ENCODE peak calls at places on chromosomes 5 and 9, in eight cellular contexts. One of them, this sample, is unnamed. For H3K9me3, the result is how much of the 10 kb centered on the place peaks cover.

GRCh38 chr5:115599502-115599901 is 2.8 kb downstream of the TICAM2 start:
- DNase-seq in heart right ventricle: no peak
- DNase-seq in heart left ventricle: no peak
- DNase-seq in uterus: no peak
- DNase-seq in lung: no peak
- DNase-seq in mucosa of descending colon: no peak
- DNase-seq in cardiac muscle cell: no peak
- DNase-seq in HCT116: no peak
- DNase-seq in this sample: no peak

GRCh38 chr9:97986466-97986865 is 3.3 kb downstream of the ANP32B start:
- DNase-seq in heart right ventricle: no peak
- DNase-seq in heart left ventricle: no peak
- DNase-seq in uterus: no peak
- DNase-seq in lung: no peak
- DNase-seq in mucosa of descending colon: no peak
- DNase-seq in cardiac muscle cell: no peak
- DNase-seq in HCT116: no peak
- DNase-seq in this sample: peak

GRCh38 chr9:128136816-128137793 is 9.6 kb upstream of the PTGES2 start:
- DNase-seq in heart right ventricle: no peak
- DNase-seq in heart left ventricle: no peak
- DNase-seq in uterus: no peak
- DNase-seq in lung: no peak
- DNase-seq in mucosa of descending colon: peak
- DNase-seq in cardiac muscle cell: no peak
- DNase-seq in HCT116: no peak
- DNase-seq in this sample: peak

GRCh38 chr9:136244116-136244775 is 1.4 kb downstream of the QSOX2 start:
- DNase-seq in heart right ventricle: no peak
- DNase-seq in heart left ventricle: no peak
- DNase-seq in uterus: no peak
- DNase-seq in lung: no peak
- DNase-seq in mucosa of descending colon: no peak
- DNase-seq in cardiac muscle cell: no peak
- DNase-seq in HCT116: no peak
- DNase-seq in this sample: no peak

GRCh38 chr9:15724006-15724405 is 171.2 kb downstream of the CCDC171 start:
- DNase-seq in heart right ventricle: no peak
- DNase-seq in heart left ventricle: no peak
- DNase-seq in uterus: no peak
- DNase-seq in lung: no peak
- DNase-seq in mucosa of descending colon: no peak
- DNase-seq in cardiac muscle cell: no peak
- DNase-seq in HCT116: no peak
- DNase-seq in this sample: no peak

GRCh38 chr5:107282061-107282460 is 388.7 kb downstream of the EFNA5 start:
- DNase-seq in heart right ventricle: no peak
- DNase-seq in heart left ventricle: no peak
- DNase-seq in uterus: no peak
- DNase-seq in lung: no peak
- DNase-seq in mucosa of descending colon: no peak
- DNase-seq in cardiac muscle cell: no peak
- DNase-seq in HCT116: no peak
- DNase-seq in this sample: no peak

GRCh38 chr9:70411141-70411929 is 3.1 kb downstream of the KLF9 start:
- DNase-seq in heart right ventricle: peak
- DNase-seq in heart left ventricle: peak
- DNase-seq in uterus: peak
- DNase-seq in lung: peak
- DNase-seq in mucosa of descending colon: peak
- DNase-seq in cardiac muscle cell: peak
- DNase-seq in HCT116: no peak
- DNase-seq in this sample: peak

GRCh38 chr9:72524820-72525539 is 3.6 kb downstream of the TMC1 start:
- DNase-seq in heart right ventricle: peak
- DNase-seq in heart left ventricle: peak
- DNase-seq in uterus: peak
- DNase-seq in lung: no peak
- DNase-seq in mucosa of descending colon: no peak
- DNase-seq in cardiac muscle cell: no peak
- DNase-seq in HCT116: peak
- DNase-seq in this sample: peak

GRCh38 chr9:17063535-17064135 is 71.2 kb upstream of the CNTLN start:
- DNase-seq in heart right ventricle: no peak
- DNase-seq in heart left ventricle: no peak
- DNase-seq in uterus: no peak
- DNase-seq in lung: no peak
- DNase-seq in mucosa of descending colon: no peak
- DNase-seq in cardiac muscle cell: peak
- DNase-seq in HCT116: peak
- DNase-seq in this sample: peak

GRCh38 chr5:179217356-179217755 is 127.9 kb downstream of the ADAMTS2 start:
- DNase-seq in heart right ventricle: no peak
- DNase-seq in heart left ventricle: no peak
- DNase-seq in uterus: no peak
- DNase-seq in lung: no peak
- DNase-seq in mucosa of descending colon: no peak
- DNase-seq in cardiac muscle cell: no peak
- DNase-seq in HCT116: no peak
- DNase-seq in this sample: no peak

GRCh38 chr9:72539824-72540347 is 18.5 kb downstream of the TMC1 start:
- DNase-seq in heart right ventricle: no peak
- DNase-seq in heart left ventricle: no peak
- DNase-seq in uterus: no peak
- DNase-seq in lung: no peak
- DNase-seq in mucosa of descending colon: no peak
- DNase-seq in cardiac muscle cell: no peak
- DNase-seq in HCT116: no peak
- DNase-seq in this sample: peak

GRCh38 chr5:133344266-133344665 is 268.1 kb downstream of the FSTL4 start:
- DNase-seq in heart right ventricle: no peak
- DNase-seq in heart left ventricle: no peak
- DNase-seq in uterus: no peak
- DNase-seq in lung: no peak
- DNase-seq in mucosa of descending colon: no peak
- DNase-seq in cardiac muscle cell: no peak
- DNase-seq in HCT116: no peak
- DNase-seq in this sample: peak
- TF ChIP-seq CTCF in heart right ventricle: no peak
- TF ChIP-seq CTCF in heart left ventricle: no peak
- TF ChIP-seq CTCF in uterus: no peak
- TF ChIP-seq CTCF in lung: no peak
- TF ChIP-seq CTCF in mucosa of descending colon: no peak
- TF ChIP-seq CTCF in cardiac muscle cell: no peak
- TF ChIP-seq CTCF in HCT116: no peak
- TF ChIP-seq CTCF in this sample: no peak

GRCh38 chr5:86665984-86666760 is 48.4 kb downstream of the COX7C start:
- DNase-seq in heart right ventricle: no peak
- DNase-seq in heart left ventricle: no peak
- DNase-seq in uterus: no peak
- DNase-seq in lung: no peak
- DNase-seq in mucosa of descending colon: peak
- DNase-seq in cardiac muscle cell: no peak
- DNase-seq in HCT116: no peak
- DNase-seq in this sample: no peak

GRCh38 chr5:86666981-86667380 is 49.2 kb downstream of the COX7C start:
- DNase-seq in heart right ventricle: no peak
- DNase-seq in heart left ventricle: no peak
- DNase-seq in uterus: no peak
- DNase-seq in lung: no peak
- DNase-seq in mucosa of descending colon: no peak
- DNase-seq in cardiac muscle cell: no peak
- DNase-seq in HCT116: no peak
- DNase-seq in this sample: no peak

DNA sequence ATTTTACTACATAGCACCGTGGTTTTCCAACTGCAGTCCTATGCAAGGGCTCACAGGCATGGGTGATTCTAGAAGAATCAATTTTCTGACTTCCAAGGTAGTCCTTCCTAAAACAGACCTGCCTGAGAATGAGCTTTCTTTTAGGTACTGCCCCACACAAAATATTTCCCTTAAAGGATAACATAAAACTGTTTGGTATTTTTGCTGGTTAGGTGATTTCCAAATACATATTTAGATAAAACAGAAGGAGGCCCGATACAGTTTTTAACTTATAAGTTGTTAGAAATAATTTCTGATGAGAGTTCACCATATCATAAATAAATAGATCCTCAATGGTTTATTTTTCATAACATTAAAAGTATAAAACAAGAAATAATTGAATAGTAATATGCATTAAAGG is 46.4 kb downstream of the COX7C start:
- DNase-seq in heart right ventricle: no peak
- DNase-seq in heart left ventricle: no peak
- DNase-seq in uterus: no peak
- DNase-seq in lung: no peak
- DNase-seq in mucosa of descending colon: no peak
- DNase-seq in cardiac muscle cell: no peak
- DNase-seq in HCT116: no peak
- DNase-seq in this sample: no peak
- H3K4me3 ChIP-seq in heart right ventricle: no peak
- H3K4me3 ChIP-seq in heart left ventricle: no peak
- H3K4me3 ChIP-seq in uterus: no peak
- H3K4me3 ChIP-seq in lung: no peak
- H3K4me3 ChIP-seq in mucosa of descending colon: no peak
- H3K4me3 ChIP-seq in cardiac muscle cell: no peak
- H3K4me3 ChIP-seq in HCT116: no peak
- H3K4me3 ChIP-seq in this sample: no peak

DNA sequence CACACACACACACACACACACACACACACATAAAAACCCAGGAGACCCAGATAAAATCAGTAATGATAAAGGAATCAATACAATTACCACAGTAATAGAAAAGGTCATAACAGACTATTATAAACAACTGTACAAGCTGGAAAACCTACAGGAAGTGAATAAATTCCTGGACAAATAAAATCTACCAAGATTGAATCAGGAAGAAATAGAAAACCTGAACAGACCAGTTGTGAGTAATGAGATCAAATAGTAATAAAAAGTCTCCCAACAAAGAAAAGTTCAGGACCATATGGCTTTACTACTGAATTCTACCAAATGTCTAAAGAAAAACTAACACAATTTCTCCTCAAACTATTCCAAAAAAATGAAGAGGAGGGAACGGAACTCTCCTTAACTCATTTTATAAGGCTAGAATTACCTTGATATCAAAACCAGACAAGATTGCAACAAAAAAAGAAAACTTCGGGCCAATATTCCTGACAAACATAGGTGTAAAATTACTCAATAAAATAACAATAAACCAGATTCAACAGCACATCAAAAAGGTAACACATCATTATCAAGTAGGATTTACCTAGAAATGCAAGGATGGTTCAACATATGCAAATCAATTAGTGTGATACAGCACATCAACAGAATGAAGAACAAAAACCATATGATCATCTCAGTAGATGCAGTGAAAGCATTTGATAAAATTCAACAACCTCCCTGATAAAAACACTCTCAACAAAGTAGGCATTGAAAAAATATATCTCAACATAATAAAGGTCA is 325.2 kb upstream of the POU5F2 start:
- DNase-seq in heart right ventricle: no peak
- DNase-seq in heart left ventricle: no peak
- DNase-seq in uterus: no peak
- DNase-seq in lung: no peak
- DNase-seq in mucosa of descending colon: no peak
- DNase-seq in cardiac muscle cell: no peak
- DNase-seq in HCT116: no peak
- DNase-seq in this sample: no peak
- H3K9me3 ChIP-seq in heart right ventricle: under half
- H3K9me3 ChIP-seq in heart left ventricle: under half
- H3K9me3 ChIP-seq in uterus: under half
- H3K9me3 ChIP-seq in lung: under half
- H3K9me3 ChIP-seq in mucosa of descending colon: under half
- H3K9me3 ChIP-seq in cardiac muscle cell: under half
- H3K9me3 ChIP-seq in HCT116: under half
- H3K9me3 ChIP-seq in this sample: under half

GRCh38 chr9:36092014-36092413 is 44.5 kb upstream of the GLIPR2 start:
- DNase-seq in heart right ventricle: no peak
- DNase-seq in heart left ventricle: no peak
- DNase-seq in uterus: no peak
- DNase-seq in lung: no peak
- DNase-seq in mucosa of descending colon: no peak
- DNase-seq in cardiac muscle cell: no peak
- DNase-seq in HCT116: no peak
- DNase-seq in this sample: no peak

GRCh38 chr9:36093384-36093783 is 43.1 kb upstream of the GLIPR2 start:
- DNase-seq in heart right ventricle: no peak
- DNase-seq in heart left ventricle: no peak
- DNase-seq in uterus: no peak
- DNase-seq in lung: no peak
- DNase-seq in mucosa of descending colon: no peak
- DNase-seq in cardiac muscle cell: no peak
- DNase-seq in HCT116: no peak
- DNase-seq in this sample: no peak

GRCh38 chr9:36092509-36093215 is 43.9 kb upstream of the GLIPR2 start:
- DNase-seq in heart right ventricle: no peak
- DNase-seq in heart left ventricle: no peak
- DNase-seq in uterus: no peak
- DNase-seq in lung: no peak
- DNase-seq in mucosa of descending colon: no peak
- DNase-seq in cardiac muscle cell: no peak
- DNase-seq in HCT116: no peak
- DNase-seq in this sample: no peak

GRCh38 chr9:36088020-36088419 is 48.5 kb upstream of the GLIPR2 start:
- DNase-seq in heart right ventricle: no peak
- DNase-seq in heart left ventricle: no peak
- DNase-seq in uterus: no peak
- DNase-seq in lung: no peak
- DNase-seq in mucosa of descending colon: no peak
- DNase-seq in cardiac muscle cell: no peak
- DNase-seq in HCT116: no peak
- DNase-seq in this sample: no peak

DNA sequence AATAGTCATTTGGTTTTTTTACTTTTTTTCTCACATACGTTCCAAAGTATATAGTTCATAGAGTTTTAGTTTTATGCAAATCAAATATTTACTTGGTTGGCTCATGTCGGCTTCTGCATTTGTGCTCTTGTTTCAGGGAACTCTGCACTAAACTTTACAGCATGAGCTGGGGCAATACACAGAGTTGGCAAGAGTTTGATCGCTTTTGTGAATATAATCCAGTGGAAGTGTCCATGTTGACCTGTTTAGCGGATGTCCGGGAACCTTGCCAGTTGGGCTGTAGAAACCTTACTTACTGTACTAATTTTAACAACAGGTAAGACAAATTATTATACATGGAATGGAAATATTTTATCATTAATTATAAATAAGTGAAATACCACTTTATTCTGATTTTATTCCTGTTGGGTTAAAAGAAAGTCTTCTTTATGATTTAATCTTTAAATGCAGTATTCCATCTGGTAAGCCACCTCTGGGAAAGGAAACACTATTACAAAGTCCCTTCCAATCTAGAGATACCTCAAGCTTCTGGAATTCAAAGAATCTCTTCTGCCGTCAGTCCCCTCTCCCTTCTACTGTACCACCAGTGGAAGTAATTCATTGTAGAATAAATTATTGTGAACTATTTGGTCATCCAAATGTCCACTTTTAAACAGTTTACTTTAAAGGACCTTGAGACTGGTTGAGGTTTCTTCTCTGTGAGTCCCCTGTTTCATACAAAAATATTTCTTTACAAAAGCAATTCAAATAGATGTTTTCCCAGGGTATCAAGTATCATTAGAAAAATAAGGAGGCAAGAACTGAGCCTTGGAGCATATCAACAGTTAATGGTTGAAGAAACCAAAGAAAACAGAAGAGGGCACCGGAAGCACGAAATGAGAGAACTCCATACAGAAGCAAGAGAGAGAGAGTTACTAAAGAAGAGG is 45.2 kb upstream of the GLIPR2 start:
- DNase-seq in heart right ventricle: peak
- DNase-seq in heart left ventricle: peak
- DNase-seq in uterus: peak
- DNase-seq in lung: no peak
- DNase-seq in mucosa of descending colon: no peak
- DNase-seq in cardiac muscle cell: peak
- DNase-seq in HCT116: no peak
- DNase-seq in this sample: no peak
- TF ChIP-seq CTCF in heart right ventricle: no peak
- TF ChIP-seq CTCF in heart left ventricle: no peak
- TF ChIP-seq CTCF in uterus: no peak
- TF ChIP-seq CTCF in lung: no peak
- TF ChIP-seq CTCF in mucosa of descending colon: no peak
- TF ChIP-seq CTCF in cardiac muscle cell: no peak
- TF ChIP-seq CTCF in HCT116: no peak
- TF ChIP-seq CTCF in this sample: no peak

This sample was measured in mammary epithelial cell.